ENCODE peak calls at places on chromosomes 4 and X, in seven cellular contexts. F, Q, E, Z, P, H and D are unnamed samples. For H3K36me3, the result is how much of the 10 kb centered on the place peaks cover.

GRCh38 chr4:164383187-164384181 is 370.4 kb upstream of the SMIM31 start:
- DNase-seq in Q (no peak), E (no peak), H (no peak), P (no peak), F (peak), Z (peak), D (no peak)

GRCh38 chr4:14853186-14853946 is 148.9 kb upstream of the CPEB2 start:
- DNase-seq in H (no peak), Z (peak), F (peak), E (no peak), Q (no peak), P (no peak), D (no peak)

GRCh38 chrX:74656079-74656745 is 41.8 kb upstream of the RLIM start:
- DNase-seq in P (no peak), H (no peak), E (no peak), F (peak), Q (no peak), Z (no peak), D (peak)

GRCh38 chr4:94889961-94890360 is 132.2 kb downstream of the BMPR1B start:
- DNase-seq in Z (peak), F (peak), H (no peak), E (no peak), Q (no peak), P (no peak), D (peak)

GRCh38 chr4:138946306-138946705 is 69.3 kb upstream of the NOCT start:
- DNase-seq in Z (no peak), F (no peak), H (no peak), Q (no peak), E (no peak), P (no peak), D (no peak)

GRCh38 chrX:110015027-110015426 is 12.1 kb downstream of the TMEM164 start:
- DNase-seq in H (no peak), Q (no peak), F (no peak), Z (no peak), E (no peak), P (peak), D (peak)

GRCh38 chr4:72959411-72959810 is 110.1 kb downstream of the COX18 start:
- DNase-seq in Q (no peak), F (no peak), P (no peak), H (no peak), E (no peak), Z (no peak), D (no peak)

GRCh38 chr4:22217480-22217879 is 268.9 kb upstream of the KCNIP4 start:
- DNase-seq in P (no peak), Z (no peak), F (no peak), Q (no peak), H (no peak), E (no peak), D (no peak)

GRCh38 chrX:24245201-24245600 is 68.7 kb downstream of the SUPT20HL2 start:
- DNase-seq in Z (no peak), P (no peak), F (peak), H (no peak), E (no peak), Q (no peak), D (peak)

GRCh38 chrX:153598541-153599191 is at the start of gene CCNQ:
- DNase-seq in P (peak), Z (no peak), Q (no peak), H (no peak), E (no peak), F (peak), D (peak)

GRCh38 chr4:166991162-166991561 is 243.1 kb downstream of the SPOCK3 start:
- DNase-seq in E (no peak), H (no peak), P (no peak), F (no peak), Q (no peak), Z (no peak), D (no peak)
- H3K27ac ChIP-seq in E (no peak), H (no peak), P (no peak), F (no peak), Q (no peak), Z (no peak), D (no peak)

GRCh38 chrX:115948018-115948923 is 222.3 kb upstream of the AGTR2 start:
- DNase-seq in Z (no peak), P (peak), E (no peak), F (no peak), Q (no peak), H (no peak), D (no peak)
- H3K36me3 ChIP-seq in Z (under half), P (under half), E (under half), F (under half), Q (under half), H (under half), D (under half)

GRCh38 chrX:49987651-49988050 is 65.3 kb downstream of the CLCN5 start:
- DNase-seq in E (no peak), H (no peak), Z (no peak), P (no peak), Q (no peak), F (no peak), D (no peak)

GRCh38 chrX:49991718-49992117 is 69.3 kb downstream of the CLCN5 start:
- DNase-seq in Z (no peak), E (no peak), F (no peak), P (no peak), Q (no peak), H (no peak), D (no peak)

GRCh38 chrX:49988128-49988527 is 65.7 kb downstream of the CLCN5 start:
- DNase-seq in P (no peak), Z (no peak), F (no peak), E (no peak), Q (no peak), H (no peak), D (no peak)

DNA sequence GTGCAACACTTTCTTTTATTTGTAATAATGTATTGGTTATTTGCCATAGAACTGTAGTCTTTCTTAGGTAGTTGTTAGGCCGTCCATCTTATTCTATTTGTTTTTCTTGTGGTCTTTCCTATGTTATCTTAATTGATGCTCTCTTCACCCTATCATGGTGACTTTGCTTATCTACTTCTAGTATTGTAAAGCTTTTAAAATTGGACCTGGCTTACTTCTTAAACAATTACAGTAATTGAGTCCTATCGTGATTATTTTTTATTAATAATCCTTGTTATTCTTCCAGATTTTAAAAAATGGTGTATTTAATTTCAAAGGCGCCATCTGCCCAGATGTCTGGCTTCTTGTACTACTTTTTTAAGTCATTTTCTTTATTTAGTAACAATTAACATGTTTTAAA is 63.7 kb downstream of the CLCN5 start:
- DNase-seq in E (no peak), P (no peak), Z (no peak), Q (no peak), F (no peak), H (no peak), D (no peak)
- H3K27ac ChIP-seq in E (no peak), P (no peak), Z (no peak), Q (no peak), F (no peak), H (no peak), D (no peak)

GRCh38 chr4:186623546-186623945 is 68.2 kb upstream of the MTNR1A start:
- DNase-seq in P (no peak), Z (peak), H (no peak), Q (no peak), E (no peak), F (no peak), D (no peak)

GRCh38 chr4:186624951-186625350 is 69.6 kb upstream of the MTNR1A start:
- DNase-seq in E (no peak), H (no peak), Q (no peak), F (peak), Z (peak), P (no peak), D (no peak)

GRCh38 chr4:186630128-186630527 is 74.8 kb upstream of the MTNR1A start:
- DNase-seq in P (no peak), F (no peak), E (no peak), Q (no peak), H (no peak), Z (no peak), D (no peak)

GRCh38 chr4:186627226-186627865 is 72.0 kb upstream of the MTNR1A start:
- DNase-seq in Z (no peak), Q (no peak), H (no peak), F (peak), E (no peak), P (no peak), D (no peak)

GRCh38 chr4:186628058-186628711 is 72.8 kb upstream of the MTNR1A start:
- DNase-seq in Z (no peak), F (no peak), H (no peak), E (no peak), P (no peak), Q (no peak), D (no peak)
- H3K36me3 ChIP-seq in Z (under half), F (under half), H (half or more), E (under half), P (under half), Q (under half), D (under half)

DNA sequence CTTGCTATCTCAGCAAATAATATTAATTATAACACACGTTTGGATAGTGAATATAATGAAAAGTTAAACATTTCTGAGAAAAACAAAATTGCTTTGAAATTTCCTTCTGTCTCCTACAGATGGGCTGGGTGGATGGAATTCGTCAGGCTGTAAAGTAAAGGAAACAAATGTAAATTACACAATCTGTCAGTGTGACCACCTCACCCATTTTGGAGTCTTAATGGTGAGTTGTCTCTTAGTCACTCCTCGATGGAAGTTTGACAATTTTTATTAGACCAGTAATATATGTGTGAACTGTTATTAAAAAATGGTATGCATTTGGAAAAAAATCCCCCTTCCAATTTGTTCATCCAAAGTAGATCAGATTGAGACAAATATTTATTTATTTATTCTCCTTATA is 92.5 kb upstream of the BRS3 start:
- DNase-seq in P (no peak), H (no peak), Z (no peak), Q (no peak), E (no peak), F (no peak), D (no peak)
- H3K27ac ChIP-seq in P (no peak), H (no peak), Z (no peak), Q (no peak), E (no peak), F (no peak), D (no peak)

GRCh38 chr4:168925789-168926490 is 84.1 kb downstream of the CBR4 start:
- DNase-seq in P (no peak), Q (no peak), E (no peak), H (no peak), F (no peak), Z (no peak), D (no peak)
- H3K36me3 ChIP-seq in P (under half), Q (under half), E (under half), H (half or more), F (under half), Z (half or more), D (half or more)

GRCh38 chrX:154986826-154987575 is 35.5 kb downstream of the F8 start:
- DNase-seq in H (no peak), Z (no peak), P (peak), Q (no peak), E (no peak), F (no peak), D (no peak)

GRCh38 chrX:154991039-154991438 is 31.5 kb downstream of the F8 start:
- DNase-seq in H (no peak), Z (no peak), E (no peak), F (no peak), P (no peak), Q (no peak), D (no peak)

GRCh38 chrX:154990496-154990895 is 32.0 kb downstream of the F8 start:
- DNase-seq in Q (no peak), F (no peak), H (no peak), E (no peak), Z (no peak), P (no peak), D (no peak)

GRCh38 chrX:154988719-154989118 is 33.8 kb downstream of the F8 start:
- DNase-seq in P (no peak), E (no peak), F (no peak), H (no peak), Q (no peak), Z (no peak), D (no peak)

DNA sequence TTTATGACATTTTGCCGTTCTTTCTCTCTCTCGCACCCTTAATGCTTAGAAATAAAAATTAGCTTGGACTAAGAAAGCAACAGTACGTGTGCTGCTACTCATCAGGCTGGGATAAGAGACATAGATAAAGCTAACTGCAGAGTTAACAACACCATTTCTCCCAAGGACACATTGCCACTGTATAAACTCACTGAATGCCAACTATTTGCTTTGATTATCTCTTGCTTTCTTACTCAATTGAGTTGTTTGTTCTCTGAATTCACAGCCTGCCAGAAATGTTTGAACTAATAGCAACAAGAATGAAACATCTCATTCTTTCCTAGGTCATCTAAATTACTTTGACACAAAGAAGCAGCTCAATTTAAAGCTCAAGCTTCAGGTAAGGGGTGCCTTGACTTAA is 34.6 kb downstream of the F8 start:
- DNase-seq in H (no peak), Z (no peak), F (no peak), E (no peak), Q (no peak), P (no peak), D (no peak)
- H3K27ac ChIP-seq in H (no peak), Z (no peak), F (no peak), E (no peak), Q (no peak), P (no peak), D (no peak)

GRCh38 chr4:143455211-143455610 is 58.3 kb upstream of the SMARCA5 start:
- DNase-seq in P (no peak), F (no peak), Z (peak), H (no peak), E (no peak), Q (no peak), D (no peak)

GRCh38 chr4:143458966-143459365 is 54.5 kb upstream of the SMARCA5 start:
- DNase-seq in P (no peak), E (no peak), Q (no peak), F (no peak), Z (no peak), H (no peak), D (no peak)
- H3K36me3 ChIP-seq in P (under half), E (under half), Q (under half), F (under half), Z (under half), H (under half), D (under half)

GRCh38 chr4:99648321-99648720 is 9.3 kb downstream of the C4orf54 start:
- DNase-seq in Q (no peak), Z (no peak), F (no peak), P (no peak), H (no peak), E (no peak), D (no peak)
- H3K27ac ChIP-seq in Q (no peak), Z (no peak), F (no peak), P (no peak), H (no peak), E (no peak), D (no peak)